ENCODE peak calls at places on chromosome 5, in four cellular contexts. One of them, this sample, is unnamed. For H3K4me1, the result is how much of the 10 kb centered on the place peaks cover.

GRCh38 chr5:146034127-146034526 is 71.2 kb downstream of the PLAC8L1 start:
- DNase-seq in H1: no peak
- DNase-seq in neuronal stem cell: no peak
- DNase-seq in heart right ventricle: no peak
- DNase-seq in this sample: no peak

GRCh38 chr5:3339092-3339797 is 256.4 kb upstream of the IRX1 start:
- DNase-seq in neuronal stem cell: no peak
- DNase-seq in heart right ventricle: no peak
- DNase-seq in H1: no peak
- DNase-seq in this sample: no peak

GRCh38 chr5:136200761-136201160 is 7.8 kb upstream of the SMIM32 start:
- DNase-seq in neuronal stem cell: no peak
- DNase-seq in H1: peak
- DNase-seq in heart right ventricle: no peak
- DNase-seq in this sample: no peak

GRCh38 chr5:14560091-14560595 is 21.4 kb upstream of the OTULINL start:
- DNase-seq in neuronal stem cell: no peak
- DNase-seq in heart right ventricle: no peak
- DNase-seq in H1: no peak
- DNase-seq in this sample: no peak

GRCh38 chr5:74903165-74903787 is 37.1 kb upstream of the FAM169A start:
- DNase-seq in heart right ventricle: peak
- DNase-seq in H1: peak
- DNase-seq in neuronal stem cell: no peak
- DNase-seq in this sample: no peak

GRCh38 chr5:15992918-15993317 is 186.7 kb downstream of the MARCHF11 start:
- DNase-seq in H1: no peak
- DNase-seq in heart right ventricle: no peak
- DNase-seq in neuronal stem cell: no peak
- DNase-seq in this sample: no peak

GRCh38 chr5:101047181-101047580 is 144.1 kb upstream of the ST8SIA4 start:
- DNase-seq in H1: no peak
- DNase-seq in neuronal stem cell: no peak
- DNase-seq in heart right ventricle: no peak
- DNase-seq in this sample: no peak

GRCh38 chr5:125398466-125398865 is 652.0 kb upstream of the ZNF608 start:
- DNase-seq in heart right ventricle: no peak
- DNase-seq in H1: no peak
- DNase-seq in neuronal stem cell: no peak
- DNase-seq in this sample: no peak

GRCh38 chr5:142508630-142509425 is 177.1 kb downstream of the FGF1 start:
- DNase-seq in heart right ventricle: no peak
- DNase-seq in neuronal stem cell: no peak
- DNase-seq in H1: no peak
- DNase-seq in this sample: no peak

GRCh38 chr5:163306421-163306820 is 131.0 kb upstream of the CCNG1 start:
- DNase-seq in neuronal stem cell: no peak
- DNase-seq in heart right ventricle: no peak
- DNase-seq in H1: no peak
- DNase-seq in this sample: no peak

GRCh38 chr5:33312631-33313030 is 128.1 kb upstream of the TARS1 start:
- DNase-seq in heart right ventricle: no peak
- DNase-seq in H1: no peak
- DNase-seq in neuronal stem cell: no peak
- DNase-seq in this sample: no peak

GRCh38 chr5:115450741-115451140 is 93.8 kb downstream of the FEM1C start:
- DNase-seq in heart right ventricle: no peak
- DNase-seq in H1: no peak
- DNase-seq in neuronal stem cell: no peak
- DNase-seq in this sample: no peak

GRCh38 chr5:55920784-55921183 is 69.6 kb downstream of the IL31RA start:
- DNase-seq in heart right ventricle: no peak
- DNase-seq in neuronal stem cell: no peak
- DNase-seq in H1: peak
- DNase-seq in this sample: no peak

GRCh38 chr5:72166070-72166979 is 59.0 kb downstream of the MAP1B start:
- DNase-seq in heart right ventricle: peak
- DNase-seq in neuronal stem cell: no peak
- DNase-seq in H1: peak
- DNase-seq in this sample: no peak

GRCh38 chr5:104739503-104739902 is 1176.9 kb upstream of the NUDT12 start:
- DNase-seq in heart right ventricle: no peak
- DNase-seq in H1: no peak
- DNase-seq in neuronal stem cell: no peak
- DNase-seq in this sample: no peak

GRCh38 chr5:4970171-4970570 is 170.0 kb upstream of the ADAMTS16 start:
- DNase-seq in neuronal stem cell: no peak
- DNase-seq in heart right ventricle: no peak
- DNase-seq in H1: no peak
- DNase-seq in this sample: no peak

GRCh38 chr5:2465383-2465782 is 286.1 kb downstream of the IRX2 start:
- DNase-seq in neuronal stem cell: no peak
- DNase-seq in H1: no peak
- DNase-seq in heart right ventricle: no peak
- DNase-seq in this sample: no peak

GRCh38 chr5:12636209-12636608 is 732.0 kb upstream of the CTNND2 start:
- DNase-seq in H1: no peak
- DNase-seq in heart right ventricle: no peak
- DNase-seq in neuronal stem cell: no peak
- DNase-seq in this sample: no peak

GRCh38 chr5:65104831-65105230 is 336.1 kb downstream of the CWC27 start:
- DNase-seq in heart right ventricle: no peak
- DNase-seq in H1: no peak
- DNase-seq in neuronal stem cell: no peak
- DNase-seq in this sample: no peak

GRCh38 chr5:151123897-151124751 is 33.5 kb downstream of the ANXA6 start:
- DNase-seq in H1: no peak
- DNase-seq in heart right ventricle: peak
- DNase-seq in neuronal stem cell: no peak
- DNase-seq in this sample: peak

GRCh38 chr5:66989286-66989685 is 207.3 kb downstream of the CD180 start:
- DNase-seq in neuronal stem cell: no peak
- DNase-seq in H1: no peak
- DNase-seq in heart right ventricle: no peak
- DNase-seq in this sample: no peak

GRCh38 chr5:124302504-124302903 is 443.9 kb downstream of the ZNF608 start:
- DNase-seq in heart right ventricle: no peak
- DNase-seq in H1: no peak
- DNase-seq in neuronal stem cell: no peak
- DNase-seq in this sample: no peak

GRCh38 chr5:945691-946541 is 53.2 kb downstream of the TRIP13 start:
- DNase-seq in heart right ventricle: no peak
- DNase-seq in H1: peak
- DNase-seq in neuronal stem cell: no peak
- DNase-seq in this sample: no peak

DNA sequence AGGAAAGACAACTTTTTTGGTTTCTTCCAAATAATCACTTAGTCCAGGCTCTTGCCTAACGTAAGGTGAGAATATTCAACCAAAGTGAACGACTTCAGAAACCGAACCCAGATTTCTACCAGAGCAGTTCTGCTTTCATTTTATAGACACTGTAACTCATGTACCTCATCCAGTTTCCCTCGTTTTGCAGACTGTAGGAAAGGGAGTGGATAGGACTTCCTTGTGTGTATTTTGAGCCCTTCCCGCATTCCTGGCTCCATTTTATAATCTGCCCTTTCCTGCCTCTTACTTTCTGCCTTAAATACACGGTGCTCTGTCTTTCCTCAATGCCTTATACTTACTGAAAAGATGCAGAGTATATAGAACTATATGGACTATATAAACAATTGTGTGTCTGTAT is 20.8 kb downstream of the MINAR2 start:
- DNase-seq in heart right ventricle: no peak
- DNase-seq in H1: no peak
- DNase-seq in neuronal stem cell: no peak
- DNase-seq in this sample: no peak
- H3K4me3 ChIP-seq in heart right ventricle: no peak
- H3K4me3 ChIP-seq in H1: no peak
- H3K4me3 ChIP-seq in neuronal stem cell: no peak
- H3K4me3 ChIP-seq in this sample: no peak

DNA sequence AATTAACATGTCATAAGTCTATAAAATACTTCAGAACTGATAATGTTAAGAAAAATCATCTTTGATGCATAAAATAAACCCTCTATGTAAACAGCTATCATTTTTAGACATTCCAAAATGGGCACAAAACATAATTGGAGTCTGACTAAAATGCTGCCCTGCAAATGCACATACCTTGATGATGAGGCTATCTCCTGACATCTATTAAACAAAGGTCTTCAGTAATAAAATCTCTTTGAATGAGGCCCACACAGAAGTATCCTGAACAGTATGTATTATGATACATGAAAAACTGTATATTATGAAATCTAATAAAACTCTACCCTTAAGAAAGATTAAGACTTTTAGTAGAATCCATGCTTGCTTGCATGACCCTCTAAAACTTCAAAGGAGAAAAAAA is 66.1 kb downstream of the FBXL17 start:
- DNase-seq in H1: no peak
- DNase-seq in heart right ventricle: no peak
- DNase-seq in neuronal stem cell: no peak
- DNase-seq in this sample: no peak
- H3K4me1 ChIP-seq in H1: under half
- H3K4me1 ChIP-seq in heart right ventricle: under half
- H3K4me1 ChIP-seq in neuronal stem cell: under half
- H3K4me1 ChIP-seq in this sample: under half

GRCh38 chr5:172280937-172281336 is 2.6 kb downstream of the UBTD2 start:
- DNase-seq in neuronal stem cell: no peak
- DNase-seq in H1: no peak
- DNase-seq in heart right ventricle: no peak
- DNase-seq in this sample: no peak
- H3K4me3 ChIP-seq in neuronal stem cell: peak
- H3K4me3 ChIP-seq in H1: no peak
- H3K4me3 ChIP-seq in heart right ventricle: no peak
- H3K4me3 ChIP-seq in this sample: no peak

GRCh38 chr5:119270121-119270565 is 85.7 kb upstream of the TNFAIP8 start:
- DNase-seq in H1: no peak
- DNase-seq in heart right ventricle: no peak
- DNase-seq in neuronal stem cell: no peak
- DNase-seq in this sample: no peak

GRCh38 chr5:119273391-119273839 is 82.4 kb upstream of the TNFAIP8 start:
- DNase-seq in heart right ventricle: peak
- DNase-seq in neuronal stem cell: no peak
- DNase-seq in H1: no peak
- DNase-seq in this sample: no peak

GRCh38 chr5:119270955-119271757 is 84.7 kb upstream of the TNFAIP8 start:
- DNase-seq in heart right ventricle: no peak
- DNase-seq in neuronal stem cell: no peak
- DNase-seq in H1: no peak
- DNase-seq in this sample: no peak

GRCh38 chr5:119274024-119274766 is 81.6 kb upstream of the TNFAIP8 start:
- DNase-seq in H1: no peak
- DNase-seq in heart right ventricle: no peak
- DNase-seq in neuronal stem cell: no peak
- DNase-seq in this sample: no peak

DNA sequence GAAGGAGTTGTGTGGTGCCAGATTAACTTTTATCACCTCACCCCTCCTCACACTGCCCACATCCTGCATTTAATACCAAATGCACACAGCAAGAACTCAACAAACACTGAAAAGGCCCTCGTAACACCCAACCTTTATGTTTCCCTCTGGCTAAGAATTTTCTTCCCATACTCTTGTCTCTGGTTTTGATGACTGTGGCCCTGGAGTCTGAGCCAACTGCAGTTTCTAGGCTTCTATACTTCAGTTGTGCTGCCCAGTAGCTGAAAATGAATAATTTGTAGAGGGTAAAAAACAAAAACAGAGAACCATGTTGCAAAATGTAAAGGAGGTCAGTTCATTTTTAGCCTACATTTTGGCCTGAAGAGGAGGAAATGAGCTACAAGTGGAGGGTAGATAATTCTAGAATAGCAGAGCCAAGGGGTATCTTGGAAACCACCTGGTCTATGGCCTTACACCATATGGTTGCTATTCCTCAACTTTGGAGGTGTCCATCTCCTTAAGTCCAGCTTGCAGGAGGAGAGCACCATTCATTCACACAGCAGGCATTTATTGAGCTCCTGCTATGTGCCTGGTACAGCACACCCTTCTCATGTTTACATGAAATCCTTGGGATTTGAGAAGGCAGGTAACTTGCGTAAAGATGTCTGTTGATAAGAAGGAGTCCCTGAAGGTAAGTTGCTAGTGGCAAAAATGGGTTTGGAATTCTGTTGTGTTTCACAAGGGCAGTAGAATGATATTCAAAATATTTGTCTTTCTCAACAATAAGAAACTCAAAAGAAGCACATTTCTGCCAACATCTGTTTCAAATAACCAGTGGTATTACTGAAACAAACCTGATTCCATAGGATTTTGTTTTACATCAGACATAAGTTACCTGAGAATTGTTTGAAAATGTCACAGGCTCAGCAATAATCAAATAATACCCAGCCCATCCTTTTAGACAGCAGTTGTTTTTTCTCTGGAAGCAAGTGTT is 83.8 kb upstream of the TNFAIP8 start:
- DNase-seq in H1: no peak
- DNase-seq in heart right ventricle: no peak
- DNase-seq in neuronal stem cell: no peak
- DNase-seq in this sample: no peak
- H3K4me1 ChIP-seq in H1: under half
- H3K4me1 ChIP-seq in heart right ventricle: under half
- H3K4me1 ChIP-seq in neuronal stem cell: under half
- H3K4me1 ChIP-seq in this sample: under half

DNA sequence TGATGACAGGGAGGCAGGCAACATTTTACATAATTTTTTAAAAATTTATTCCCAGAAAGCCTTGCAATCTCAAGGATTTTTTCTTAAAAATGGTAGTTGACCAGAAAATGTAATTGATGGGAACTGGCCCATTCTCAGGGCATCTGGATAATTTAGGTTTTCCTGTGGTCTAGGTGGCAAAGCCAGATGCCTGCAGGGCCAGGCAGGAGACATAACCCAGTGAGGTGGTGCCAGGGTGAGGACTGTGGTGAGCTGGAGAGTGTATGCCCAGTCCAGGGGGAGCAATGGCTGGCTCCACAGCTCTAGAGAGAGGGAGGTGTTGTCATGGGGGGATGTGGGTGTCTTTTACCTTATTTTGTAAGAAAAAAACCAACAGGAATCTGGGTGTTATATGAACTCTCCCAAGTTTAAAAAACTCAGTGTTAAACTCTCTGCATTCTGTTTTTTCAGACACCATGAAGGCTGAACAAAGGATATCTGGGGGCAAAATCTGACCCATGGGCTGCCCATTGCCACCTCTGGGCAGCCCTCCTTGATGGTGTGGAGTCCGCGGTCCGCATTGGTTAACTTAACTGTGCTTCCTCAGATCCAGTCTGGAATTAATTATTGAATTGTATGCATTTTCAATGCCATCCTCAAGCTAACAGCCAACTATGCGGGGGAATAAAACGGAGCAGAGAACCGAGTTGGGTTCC is 43.9 kb downstream of the BOD1 start:
- DNase-seq in neuronal stem cell: no peak
- DNase-seq in heart right ventricle: no peak
- DNase-seq in H1: no peak
- DNase-seq in this sample: no peak
- H3K4me3 ChIP-seq in neuronal stem cell: no peak
- H3K4me3 ChIP-seq in heart right ventricle: peak
- H3K4me3 ChIP-seq in H1: no peak
- H3K4me3 ChIP-seq in this sample: peak

GRCh38 chr5:170552486-170553122 is 48.8 kb downstream of the KCNIP1 start:
- DNase-seq in heart right ventricle: peak
- DNase-seq in neuronal stem cell: peak
- DNase-seq in H1: no peak
- DNase-seq in this sample: no peak
- H3K4me1 ChIP-seq in heart right ventricle: under half
- H3K4me1 ChIP-seq in neuronal stem cell: under half
- H3K4me1 ChIP-seq in H1: under half
- H3K4me1 ChIP-seq in this sample: under half